ENCODE peak calls at places on chromosome X, in five cellular contexts. W is RPMI7951; A is midbrain; E is ovary; Z is activated CD8-positive, alpha-beta T cell treated with anti-CD3 and anti-CD28 coated beads, Interleukin-2, amount 10 ng/mL, durations not matched to agents 7 days and 5 days. S is an unnamed sample.

GRCh38 chrX:131703646-131704045 is 159.8 kb downstream of the OR13H1 start:
- DNase-seq in W (no peak), A (no peak), E (peak; percentile 31), Z (no peak), S (no peak)

GRCh38 chrX:117839544-117839943 is 277.1 kb downstream of the KLHL13 start:
- DNase-seq in W (no peak), A (no peak), E (no peak), Z (no peak), S (no peak)

GRCh38 chrX:96098471-96098870 is 586.2 kb upstream of the DIAPH2 start:
- DNase-seq in W (no peak), A (no peak), E (no peak), Z (no peak), S (no peak)

GRCh38 chrX:642436-643210 is 12.0 kb downstream of the SHOX start:
- DNase-seq in W (no peak), A (no peak), E (no peak), Z (no peak), S (no peak)

GRCh38 chrX:34778961-34779360 is 121.9 kb upstream of the TMEM47 start:
- DNase-seq in W (peak; percentile 77), A (no peak), E (no peak), Z (no peak), S (no peak)

GRCh38 chrX:74519870-74520269 is 94.6 kb downstream of the RLIM start:
- DNase-seq in W (no peak), A (no peak), E (no peak), Z (no peak), S (no peak)

GRCh38 chrX:54452920-54453319 is 12.7 kb downstream of the TSR2 start:
- DNase-seq in W (peak; percentile 44), A (no peak), E (no peak), Z (no peak), S (no peak)

GRCh38 chrX:46375831-46376230 is 169.4 kb downstream of the ZNF674 start:
- DNase-seq in W (no peak), A (no peak), E (no peak), Z (no peak), S (no peak)

GRCh38 chrX:40866878-40867277 is 131.5 kb upstream of the MED14 start:
- DNase-seq in W (peak; percentile 67), A (no peak), E (no peak), Z (no peak), S (no peak)

GRCh38 chrX:103063918-103064434 is at the start of gene BEX1:
- DNase-seq in W (peak; percentile 65), A (peak; percentile 74), E (peak; percentile 76), Z (peak; percentile 20), S (no peak)

GRCh38 chrX:123731987-123732678 is 719 bp downstream of the THOC2 start:
- DNase-seq in W (peak; percentile 10), A (no peak), E (peak; percentile 21), Z (peak; percentile 21), S (no peak)

GRCh38 chrX:6149231-6149870 is 79.3 kb downstream of the NLGN4X start:
- DNase-seq in W (no peak), A (no peak), E (no peak), Z (no peak), S (no peak)

GRCh38 chrX:39899059-39899458 is 198.7 kb downstream of the BCOR start:
- DNase-seq in W (no peak), A (no peak), E (no peak), Z (no peak), S (no peak)

GRCh38 chrX:150460781-150461180 is 97.7 kb downstream of the MAMLD1 start:
- DNase-seq in W (no peak), A (no peak), E (no peak), Z (no peak), S (no peak)

GRCh38 chrX:99939883-99940232 is 470.2 kb downstream of the PCDH19 start:
- DNase-seq in W (no peak), A (no peak), E (no peak), Z (no peak), S (no peak)

S was measured in activated CD4-positive, CD25-positive, alpha-beta regulatory T cell treated with anti-CD3 and anti-CD28 coated beads, Interleukin-2, amount 50 U/mL, for 72 hours.